ENCODE peak calls at places on chromosomes 3 and 15, in nine cellular contexts. L is CD8-positive, alpha-beta memory T cell; H is prostate gland; I is iPS DF 6.9; Z is heart left ventricle; D is small intestine; M is GM23338; U is lower lobe of right lung; X is transverse colon. J is an unnamed sample.

GRCh38 chr3:147360936-147361670 is 45.2 kb downstream of the ZIC4 start:
- DNase-seq in L (no peak), H (no peak), I (no peak), Z (no peak), D (no peak), M (peak; percentile 80), U (no peak), X (no peak), J (no peak)

GRCh38 chr15:29518442-29518841 is 248.8 kb upstream of the NSMCE3 start:
- DNase-seq in L (no peak), H (no peak), I (no peak), Z (peak; percentile 29), D (no peak), M (no peak), U (no peak), X (no peak), J (no peak)

GRCh38 chr3:11818033-11818432 is 28.7 kb downstream of the TAMM41 start:
- DNase-seq in L (no peak), H (no peak), I (no peak), Z (no peak), D (no peak), M (no peak), U (no peak), X (no peak), J (no peak)

GRCh38 chr3:149245738-149246451 is 24.3 kb upstream of the CP start:
- DNase-seq in L (no peak), H (no peak), I (no peak), Z (no peak), D (peak; percentile 78), M (no peak), U (no peak), X (no peak), J (no peak)

GRCh38 chr3:114848087-114848486 is 299.0 kb downstream of the ZBTB20 start:
- DNase-seq in L (no peak), H (no peak), I (no peak), Z (no peak), D (no peak), M (no peak), U (no peak), X (no peak), J (no peak)

GRCh38 chr3:101163554-101163953 is 156.8 kb downstream of the IMPG2 start:
- DNase-seq in L (no peak), H (no peak), I (no peak), Z (no peak), D (no peak), M (no peak), U (no peak), X (no peak), J (no peak)

GRCh38 chr15:74960995-74961588 is 4.5 kb upstream of the RPP25 start:
- DNase-seq in L (no peak), H (no peak), I (no peak), Z (no peak), D (no peak), M (no peak), U (no peak), X (no peak), J (no peak)

GRCh38 chr3:184600685-184601377 is 39.2 kb downstream of the EPHB3 start:
- DNase-seq in L (no peak), H (no peak), I (no peak), Z (no peak), D (no peak), M (no peak), U (no peak), X (no peak), J (no peak)

GRCh38 chr15:50260969-50261496 is 4.5 kb downstream of the HDC start:
- DNase-seq in L (no peak), H (no peak), I (no peak), Z (no peak), D (no peak), M (no peak), U (no peak), X (no peak), J (no peak)

GRCh38 chr3:115325539-115325938 is 178.5 kb upstream of the ZBTB20 start:
- DNase-seq in L (no peak), H (no peak), I (peak; percentile 80), Z (peak; percentile 29), D (peak; percentile 3), M (peak; percentile 90), U (no peak), X (no peak), J (no peak)

GRCh38 chr3:33007776-33008175 is 56.3 kb downstream of the CCR4 start:
- DNase-seq in L (no peak), H (no peak), I (no peak), Z (no peak), D (no peak), M (no peak), U (no peak), X (no peak), J (no peak)

GRCh38 chr3:56291244-56291680 is 177.0 kb downstream of the ERC2 start:
- DNase-seq in L (no peak), H (no peak), I (no peak), Z (no peak), D (no peak), M (no peak), U (no peak), X (no peak), J (no peak)

GRCh38 chr3:182814419-182815160 is 21.3 kb downstream of the ATP11B start:
- DNase-seq in L (no peak), H (no peak), I (no peak), Z (no peak), D (no peak), M (no peak), U (no peak), X (no peak), J (no peak)

GRCh38 chr15:28913171-28913765 is 27.5 kb downstream of the APBA2 start:
- DNase-seq in L (no peak), H (no peak), I (no peak), Z (no peak), D (no peak), M (peak; percentile 51), U (peak; percentile 34), X (no peak), J (no peak)

GRCh38 chr15:68818671-68819450 is 1.8 kb downstream of the ANP32A start:
- DNase-seq in L (no peak), H (peak; percentile 33), I (no peak), Z (peak; percentile 72), D (peak; percentile 34), M (peak; percentile 68), U (peak; percentile 82), X (peak; percentile 48), J (peak; percentile 71)

GRCh38 chr3:128499724-128500275 is 6.8 kb upstream of the GATA2 start:
- DNase-seq in L (no peak), H (no peak), I (no peak), Z (no peak), D (no peak), M (no peak), U (no peak), X (no peak), J (no peak)

GRCh38 chr15:43880406-43881184 is 53.8 kb downstream of the WDR76 start:
- DNase-seq in L (no peak), H (no peak), I (no peak), Z (no peak), D (no peak), M (peak; percentile 24), U (no peak), X (no peak), J (no peak)

GRCh38 chr3:41163399-41163798 is 35.9 kb upstream of the CTNNB1 start:
- DNase-seq in L (no peak), H (no peak), I (no peak), Z (no peak), D (no peak), M (no peak), U (no peak), X (no peak), J (no peak)

DNA sequence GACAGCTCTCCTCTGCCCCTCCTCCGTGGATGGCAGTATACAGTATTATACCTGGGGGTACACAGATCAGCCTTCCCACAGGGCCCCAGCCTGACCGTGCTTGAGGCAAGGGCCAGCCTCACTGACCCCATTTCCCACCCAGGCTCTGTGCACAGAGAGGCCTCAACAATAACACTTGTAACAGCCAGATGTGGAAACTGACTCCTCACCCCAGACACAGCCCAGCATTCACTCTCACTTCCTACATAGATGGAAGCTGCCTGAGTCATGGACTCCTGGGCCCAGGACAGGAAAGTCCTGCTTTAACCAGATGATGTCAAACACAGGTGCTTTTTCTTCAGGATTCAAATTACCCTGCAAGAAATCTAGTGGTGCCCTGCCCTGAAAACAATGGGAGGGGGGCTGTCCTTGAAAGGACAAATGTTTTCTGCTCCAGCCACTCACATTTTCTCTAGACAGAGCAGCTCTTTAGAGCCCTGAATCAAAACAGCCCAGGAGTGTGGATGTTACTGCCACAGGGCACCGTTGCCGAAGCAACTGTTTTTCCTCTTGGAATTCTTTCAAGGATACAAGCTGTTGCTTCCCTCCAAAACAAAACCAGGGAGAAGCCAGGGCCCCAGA is 16.4 kb downstream of the CCDC12 start:
- DNase-seq in L (no peak), H (no peak), I (no peak), Z (no peak), D (no peak), M (peak; percentile 39), U (no peak), X (no peak), J (peak; percentile 48)
- H3K4me1 ChIP-seq in L (peaks cover 74% of the 10 kb centered on the region), H (no peaks in the 10 kb centered on the region), I (peaks cover 4% of the 10 kb centered on the region), Z (peaks cover 37% of the 10 kb centered on the region), D (peaks cover 40% of the 10 kb centered on the region), M (peaks cover 16% of the 10 kb centered on the region), U (peaks cover 76% of the 10 kb centered on the region), X (peaks cover 71% of the 10 kb centered on the region), J (peaks cover 5% of the 10 kb centered on the region)

DNA sequence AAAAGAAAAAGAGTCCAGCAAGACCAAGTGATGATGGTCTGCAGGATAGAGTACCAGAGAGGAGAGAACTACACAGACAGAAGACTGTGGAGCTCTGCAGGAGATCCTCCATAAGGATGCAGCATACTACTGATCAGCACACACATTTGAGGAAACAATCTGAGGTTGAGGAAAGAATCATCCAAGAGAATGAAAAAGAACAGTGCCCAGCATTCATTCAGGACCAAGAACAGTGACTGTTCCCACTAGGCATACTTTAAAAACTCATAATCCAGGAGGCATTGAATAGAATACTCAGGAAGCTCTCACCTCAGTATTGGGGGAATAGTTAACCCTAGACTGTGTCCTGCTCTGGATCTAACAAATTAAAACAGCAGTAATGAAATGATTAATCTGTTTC is 54.9 kb downstream of the THSD4 start:
- DNase-seq in L (no peak), H (no peak), I (no peak), Z (no peak), D (no peak), M (no peak), U (no peak), X (no peak), J (no peak)
- H3K4me3 ChIP-seq in L (no peak overlapping the region), H (no peak overlapping the region), I (no peak overlapping the region), Z (no peak overlapping the region), D (no peak overlapping the region), M (no peak overlapping the region), U (no peak overlapping the region), X (no peak overlapping the region), J (no peak overlapping the region)

DNA sequence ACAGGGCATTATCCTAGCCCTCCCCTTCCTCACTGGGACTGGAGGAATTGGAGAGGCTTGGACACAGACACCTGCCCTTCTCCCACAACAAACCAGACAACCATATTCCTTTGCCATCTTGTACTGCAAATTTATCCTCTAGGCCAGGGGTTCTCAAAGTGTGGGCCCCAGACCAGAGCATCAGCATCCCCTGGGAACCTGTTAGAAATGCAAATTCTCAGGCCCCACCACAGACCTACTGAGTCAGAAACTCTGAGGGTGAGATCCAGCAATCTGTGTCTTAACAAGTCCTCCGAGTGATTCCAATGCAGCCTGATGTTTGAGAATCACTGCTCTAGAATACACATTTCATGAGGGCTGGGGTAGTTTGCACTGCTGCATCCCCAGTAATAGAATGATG is 115.4 kb downstream of the OXNAD1 start:
- DNase-seq in L (no peak), H (no peak), I (no peak), Z (no peak), D (no peak), M (no peak), U (no peak), X (no peak), J (no peak)
- H3K4me1 ChIP-seq in L (peaks cover 41% of the 10 kb centered on the region), H (no peaks in the 10 kb centered on the region), I (no peaks in the 10 kb centered on the region), Z (peaks cover 29% of the 10 kb centered on the region), D (peaks cover under 1% of the 10 kb centered on the region), M (no peaks in the 10 kb centered on the region), U (no peaks in the 10 kb centered on the region), X (no peaks in the 10 kb centered on the region), J (no peaks in the 10 kb centered on the region)

GRCh38 chr3:16511561-16512434 is 1.7 kb downstream of the RFTN1 start:
- DNase-seq in L (peak; percentile 60), H (no peak), I (no peak), Z (peak; percentile 77), D (peak; percentile 51), M (peak; percentile 29), U (peak; percentile 60), X (peak; percentile 65), J (peak; percentile 87)
- H3K4me3 ChIP-seq in L (peak overlapping the region; percentile 81), H (peak overlapping the region; percentile 52), I (no peak overlapping the region), Z (peak overlapping the region; percentile 90), D (peak overlapping the region; percentile 58), M (peak overlapping the region; percentile 91), U (peak overlapping the region; percentile 95), X (no peak overlapping the region), J (peak overlapping the region; percentile 66)

J was measured in Peyer's patch.